ENCODE peak calls at places on chromosomes 12 and 14, in five cellular contexts. Q is transverse colon; K is Peyer's patch; L is upper lobe of left lung; F is effector memory CD4-positive, alpha-beta T cell. T is an unnamed sample.

GRCh38 chr12:91778091-91778819 is 367.4 kb downstream of the BTG1 start:
- DNase-seq in Q (no peak), K (no peak), L (no peak), F (no peak), T (peak; percentile 24)

GRCh38 chr12:21940972-21941521 is at the start of gene ABCC9:
- DNase-seq in Q (peak; percentile 13), K (no peak), L (peak; percentile 89), F (no peak), T (peak; percentile 17)

GRCh38 chr12:96425973-96426372 is 25.7 kb upstream of the CDK17 start:
- DNase-seq in Q (no peak), K (no peak), L (no peak), F (no peak), T (no peak)

GRCh38 chr14:104521816-104522745 is 57.5 kb upstream of the C14orf180 start:
- DNase-seq in Q (no peak), K (no peak), L (no peak), F (no peak), T (no peak)

GRCh38 chr12:64835926-64836325 is 11.5 kb downstream of the TBC1D30 start:
- DNase-seq in Q (peak; percentile 49), K (peak; percentile 58), L (no peak), F (no peak), T (no peak)

GRCh38 chr12:81499809-81500208 is 259.3 kb downstream of the PPFIA2 start:
- DNase-seq in Q (no peak), K (no peak), L (no peak), F (no peak), T (no peak)

GRCh38 chr12:24770851-24771250 is 178.1 kb downstream of the BCAT1 start:
- DNase-seq in Q (no peak), K (no peak), L (no peak), F (no peak), T (no peak)

GRCh38 chr12:124352839-124353238 is 57.9 kb downstream of the RFLNA start:
- DNase-seq in Q (peak; percentile 86), K (peak; percentile 93), L (no peak), F (no peak), T (no peak)

GRCh38 chr14:28243600-28243999 is 523.0 kb upstream of the FOXG1 start:
- DNase-seq in Q (no peak), K (no peak), L (no peak), F (no peak), T (no peak)

GRCh38 chr14:24630872-24631477 is 3.0 kb downstream of the GZMB start:
- DNase-seq in Q (peak; percentile 16), K (no peak), L (no peak), F (no peak), T (no peak)

GRCh38 chr12:77249892-77250291 is 184.5 kb upstream of the E2F7 start:
- DNase-seq in Q (no peak), K (no peak), L (no peak), F (no peak), T (no peak)

GRCh38 chr12:92029902-92030586 is 115.6 kb downstream of the BTG1 start:
- DNase-seq in Q (no peak), K (no peak), L (no peak), F (no peak), T (no peak)

GRCh38 chr14:90536511-90537191 is 139.8 kb downstream of the CALM1 start:
- DNase-seq in Q (no peak), K (no peak), L (no peak), F (no peak), T (no peak)

GRCh38 chr12:93325855-93326254 is 51.9 kb upstream of the NUDT4 start:
- DNase-seq in Q (no peak), K (no peak), L (no peak), F (no peak), T (no peak)

GRCh38 chr12:111687255-111687654 is 1.4 kb downstream of the ACAD10 start:
- DNase-seq in Q (no peak), K (no peak), L (no peak), F (no peak), T (no peak)

GRCh38 chr12:92561543-92561899 is 141.3 kb upstream of the PLEKHG7 start:
- DNase-seq in Q (peak; percentile 35), K (no peak), L (no peak), F (no peak), T (no peak)

GRCh38 chr12:63805704-63806672 is 26.3 kb downstream of the RXYLT1 start:
- DNase-seq in Q (peak; percentile 37), K (no peak), L (no peak), F (no peak), T (no peak)

GRCh38 chr12:115872919-115873357 is 404.6 kb downstream of the MED13L start:
- DNase-seq in Q (peak; percentile 91), K (peak; percentile 85), L (no peak), F (no peak), T (no peak)

GRCh38 chr12:63036216-63036973 is 101.4 kb upstream of the PPM1H start:
- DNase-seq in Q (no peak), K (peak; percentile 47), L (no peak), F (no peak), T (no peak)

GRCh38 chr14:85519661-85520305 is 10.2 kb upstream of the FLRT2 start:
- DNase-seq in Q (no peak), K (no peak), L (no peak), F (no peak), T (no peak)

GRCh38 chr14:64811676-64812075 is 68.0 kb downstream of the SPTB start:
- DNase-seq in Q (no peak), K (no peak), L (no peak), F (no peak), T (no peak)

GRCh38 chr14:56125772-56126411 is 7.7 kb downstream of the PELI2 start:
- DNase-seq in Q (no peak), K (no peak), L (no peak), F (no peak), T (no peak)

GRCh38 chr14:80491562-80492139 is 280.3 kb upstream of the DIO2 start:
- DNase-seq in Q (no peak), K (no peak), L (no peak), F (no peak), T (no peak)

GRCh38 chr12:68497112-68497511 is 113.6 kb upstream of the RAP1B start:
- DNase-seq in Q (no peak), K (no peak), L (no peak), F (no peak), T (peak; percentile 25)

GRCh38 chr14:73723411-73723798 is 9.2 kb upstream of the PNMA1 start:
- DNase-seq in Q (no peak), K (no peak), L (no peak), F (no peak), T (peak; percentile 36)

GRCh38 chr14:53880761-53881160 is 75.9 kb downstream of the BMP4 start:
- DNase-seq in Q (no peak), K (no peak), L (no peak), F (no peak), T (no peak)

GRCh38 chr12:28026701-28027100 is 54.2 kb upstream of the PTHLH start:
- DNase-seq in Q (no peak), K (no peak), L (no peak), F (no peak), T (no peak)

GRCh38 chr12:93853698-93854478 is 176.7 kb downstream of the CRADD start:
- DNase-seq in Q (no peak), K (no peak), L (no peak), F (no peak), T (no peak)

GRCh38 chr12:44217146-44217883 is 381.4 kb downstream of the TMEM117 start:
- DNase-seq in Q (no peak), K (no peak), L (no peak), F (no peak), T (no peak)

GRCh38 chr12:4190376-4191063 is 83.0 kb upstream of the CCND2 start:
- DNase-seq in Q (no peak), K (no peak), L (no peak), F (no peak), T (no peak)

GRCh38 chr14:99517643-99518381 is 36.6 kb downstream of the CCNK start:
- DNase-seq in Q (peak; percentile 4), K (no peak), L (peak; percentile 68), F (no peak), T (no peak)

DNA sequence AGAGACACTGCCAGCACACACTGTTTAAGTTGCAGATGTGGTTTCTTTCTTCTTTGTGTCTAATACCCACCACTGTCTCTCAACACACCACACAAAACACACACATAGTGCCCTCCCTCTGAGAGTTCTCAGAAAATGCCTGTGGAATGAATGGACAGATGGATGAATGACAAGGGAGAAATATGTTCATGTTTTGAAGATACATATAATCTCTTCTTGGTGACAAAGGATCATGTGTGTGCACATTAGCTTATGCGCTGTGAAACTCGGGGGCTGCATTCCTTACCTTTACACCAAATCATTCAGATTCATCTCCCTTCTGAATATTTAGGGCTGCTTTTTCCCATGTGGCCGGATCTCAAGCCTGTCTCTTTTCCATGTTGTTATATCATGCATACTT is 111.5 kb downstream of the EPS8 start:
- DNase-seq in Q (no peak), K (no peak), L (no peak), F (no peak), T (no peak)
- H3K4me3 ChIP-seq in Q (no peak overlapping the region), K (no peak overlapping the region), L (no peak overlapping the region), F (no peak overlapping the region), T (no peak overlapping the region)

GRCh38 chr12:2383276-2384028 is 330.7 kb downstream of the CACNA1C start:
- DNase-seq in Q (no peak), K (no peak), L (no peak), F (no peak), T (no peak)
- H3K4me1 ChIP-seq in Q (peaks cover 20% of the 10 kb centered on the region), K (no peaks in the 10 kb centered on the region), L (peaks cover 3% of the 10 kb centered on the region), F (no peaks in the 10 kb centered on the region), T (no peaks in the 10 kb centered on the region)

GRCh38 chr12:54299515-54300266 is 1.1 kb downstream of the NFE2 start:
- DNase-seq in Q (no peak), K (no peak), L (no peak), F (no peak), T (no peak)

GRCh38 chr12:54298904-54299303 is 1.9 kb downstream of the NFE2 start:
- DNase-seq in Q (no peak), K (no peak), L (no peak), F (no peak), T (no peak)

GRCh38 chr12:54301428-54302045 is 722 bp upstream of the NFE2 start:
- DNase-seq in Q (no peak), K (no peak), L (no peak), F (no peak), T (no peak)

GRCh38 chr12:54300732-54301427 is at the start of gene NFE2:
- DNase-seq in Q (peak; percentile 54), K (peak; percentile 69), L (peak; percentile 92), F (no peak), T (no peak)

DNA sequence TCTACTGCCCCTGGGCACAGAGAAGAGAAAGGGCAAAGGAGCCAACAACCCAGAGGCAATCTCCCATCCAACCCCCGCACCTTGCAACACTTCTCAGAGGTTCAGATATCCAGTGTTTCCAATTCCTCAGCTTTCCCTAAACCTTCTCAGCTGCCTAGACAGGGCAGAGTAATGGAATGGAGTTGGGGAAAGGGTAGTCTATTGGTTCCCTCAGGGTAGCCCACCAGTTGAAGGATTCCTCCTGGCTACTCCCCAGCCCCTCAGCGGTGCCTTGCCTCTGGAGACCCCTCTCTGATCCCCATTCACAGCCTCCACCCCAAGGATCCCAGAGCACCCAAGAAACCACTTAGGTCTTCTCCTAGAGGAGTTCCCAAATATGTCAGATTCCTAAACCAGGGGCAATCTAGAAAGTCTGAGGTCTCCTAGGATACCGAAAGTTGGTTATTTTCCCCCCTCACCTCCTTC is 516 bp downstream of the NFE2 start:
- DNase-seq in Q (no peak), K (no peak), L (no peak), F (no peak), T (no peak)
- H3K27ac ChIP-seq in Q (no peak overlapping the region), K (no peak overlapping the region), L (peak overlapping the region; percentile 37), F (no peak overlapping the region), T (no peak overlapping the region)

GRCh38 chr12:130715150-130715995 is 726 bp downstream of the RIMBP2 start:
- DNase-seq in Q (no peak), K (peak; percentile 32), L (peak; percentile 82), F (no peak), T (no peak)
- H3K4me3 ChIP-seq in Q (no peak overlapping the region), K (no peak overlapping the region), L (no peak overlapping the region), F (no peak overlapping the region), T (no peak overlapping the region)

GRCh38 chr12:32702470-32702869 is 23.4 kb downstream of the DNM1L start:
- DNase-seq in Q (no peak), K (no peak), L (no peak), F (no peak), T (no peak)
- H3K4me1 ChIP-seq in Q (no peaks in the 10 kb centered on the region), K (no peaks in the 10 kb centered on the region), L (no peaks in the 10 kb centered on the region), F (no peaks in the 10 kb centered on the region), T (peaks cover 4% of the 10 kb centered on the region)

T was measured in CD4-positive, CD25-positive, alpha-beta regulatory T cell.